ENCODE peak calls at places on chromosomes 12 and 14, in ten cellular contexts. N is ovary; V is RPMI7951; G is CD8-positive, alpha-beta memory T cell; Q is natural killer cell; U is endothelial cell; P is effector memory CD8-positive, alpha-beta T cell; X is transverse colon; R is substantia nigra; E is smooth muscle cell of the brain vasculature. W is an unnamed sample.

GRCh38 chr14:76653875-76654572 is 107.2 kb upstream of the VASH1 start:
- DNase-seq in U (no peak), R (no peak), N (no peak), G (no peak), P (no peak), V (no peak), X (no peak), Q (no peak), E (no peak), W (no peak)

GRCh38 chr14:68774771-68775613 is 17.9 kb downstream of the ZFP36L1 start:
- DNase-seq in U (no peak), N (no peak), G (no peak), V (peak; percentile 98), Q (no peak), X (no peak), R (no peak), P (no peak), E (no peak), W (no peak)

GRCh38 chr12:49279706-49280159 is 14.9 kb downstream of the TUBA1C start:
- DNase-seq in Q (no peak), P (no peak), N (no peak), U (no peak), E (no peak), V (no peak), G (no peak), R (peak; percentile 7), X (peak; percentile 26), W (no peak)

GRCh38 chr12:55797068-55797467 is 20.5 kb downstream of the SARNP start:
- DNase-seq in P (no peak), G (no peak), U (peak; percentile 11), X (no peak), V (peak; percentile 25), E (peak; percentile 23), Q (no peak), N (no peak), R (no peak), W (no peak)

GRCh38 chr12:857611-858010 is 91.9 kb downstream of the RAD52 start:
- DNase-seq in N (no peak), R (no peak), G (no peak), X (no peak), V (peak; percentile 80), U (no peak), P (no peak), E (peak; percentile 28), Q (no peak), W (no peak)

GRCh38 chr14:101064121-101064661 is 160.7 kb upstream of the RTL1 start:
- DNase-seq in U (no peak), E (no peak), Q (no peak), P (no peak), V (no peak), X (no peak), G (no peak), N (no peak), R (no peak), W (no peak)

GRCh38 chr14:45467023-45467422 is 214.0 kb upstream of the MIS18BP1 start:
- DNase-seq in V (no peak), R (no peak), P (no peak), U (no peak), G (no peak), N (no peak), E (no peak), X (no peak), Q (no peak), W (no peak)

GRCh38 chr14:64704743-64705405 is 650 bp downstream of the PLEKHG3 start:
- DNase-seq in X (peak; percentile 50), G (no peak), V (no peak), E (no peak), R (peak; percentile 56), Q (peak; percentile 42), P (no peak), U (peak; percentile 55), N (no peak), W (no peak)

GRCh38 chr12:43982544-43982943 is 146.7 kb downstream of the TMEM117 start:
- DNase-seq in P (no peak), E (no peak), U (no peak), V (no peak), X (no peak), N (no peak), R (no peak), Q (no peak), G (no peak), W (no peak)

GRCh38 chr12:30134229-30134628 is 350.5 kb upstream of the TMTC1 start:
- DNase-seq in Q (no peak), E (no peak), U (no peak), X (no peak), G (no peak), V (no peak), N (no peak), R (no peak), P (no peak), W (no peak)

GRCh38 chr12:75921687-75922289 is 109.8 kb downstream of the PHLDA1 start:
- DNase-seq in E (no peak), N (no peak), Q (no peak), X (peak; percentile 11), V (no peak), R (no peak), G (no peak), P (no peak), U (no peak), W (no peak)

GRCh38 chr14:33404964-33405574 is 466.4 kb downstream of the NPAS3 start:
- DNase-seq in X (no peak), G (no peak), P (no peak), Q (no peak), N (no peak), U (no peak), R (no peak), V (no peak), E (no peak), W (no peak)

GRCh38 chr12:77577756-77578155 is 252.9 kb upstream of the NAV3 start:
- DNase-seq in V (no peak), G (no peak), E (no peak), N (no peak), Q (no peak), U (no peak), R (no peak), P (no peak), X (no peak), W (no peak)

GRCh38 chr14:95498622-95499353 is 17.7 kb downstream of the SYNE3 start:
- DNase-seq in Q (no peak), E (no peak), G (no peak), U (no peak), V (peak; percentile 34), P (no peak), X (no peak), N (peak; percentile 51), R (peak; percentile 78), W (no peak)

GRCh38 chr14:53946404-53947400 is 9.9 kb downstream of the BMP4 start:
- DNase-seq in X (no peak), N (peak; percentile 59), V (no peak), R (no peak), P (no peak), G (no peak), E (no peak), Q (no peak), U (peak; percentile 65), W (no peak)

GRCh38 chr14:99730876-99731351 is 46.8 kb downstream of the CYP46A1 start:
- DNase-seq in G (no peak), Q (no peak), N (peak; percentile 19), X (no peak), R (no peak), U (no peak), V (no peak), E (no peak), P (no peak), W (no peak)

GRCh38 chr12:93197067-93197593 is 180.6 kb upstream of the NUDT4 start:
- DNase-seq in G (no peak), N (no peak), R (no peak), U (no peak), X (no peak), Q (no peak), P (no peak), E (no peak), V (peak; percentile 39), W (no peak)

GRCh38 chr14:71554323-71554722 is 377.9 kb upstream of the RGS6 start:
- DNase-seq in E (no peak), X (no peak), G (no peak), N (no peak), V (no peak), Q (no peak), U (no peak), R (no peak), P (no peak), W (no peak)

W was measured in type B pancreatic cell.